ENCODE peak calls at places on chromosomes 11 and 22, in five cellular contexts. K is lower leg skin, L is K562, V is body of pancreas, U is endothelial cell of umbilical vein. G is an unnamed sample.

GRCh38 chr11:15744693-15745092 is 611.7 kb downstream of the SOX6 start:
- DNase-seq in K (no peak), L (no peak), V (no peak), U (no peak), G (no peak)

GRCh38 chr11:101126551-101127347 is 2.9 kb downstream of the PGR start:
- DNase-seq in K (peak; percentile 17), L (peak; percentile 20), V (peak; percentile 15), U (peak; percentile 5), G (no peak)

GRCh38 chr11:130095326-130095725 is 25.6 kb downstream of the APLP2 start:
- DNase-seq in K (no peak), L (peak; percentile 36), V (no peak), U (no peak), G (no peak)

GRCh38 chr11:117796456-117797428 is at the start of gene DSCAML1:
- DNase-seq in K (no peak), L (peak; percentile 41), V (peak; percentile 49), U (no peak), G (no peak)

GRCh38 chr11:110907629-110908028 is 195.4 kb upstream of the ARHGAP20 start:
- DNase-seq in K (no peak), L (no peak), V (no peak), U (peak; percentile 61), G (no peak)

GRCh38 chr11:130786586-130786985 is 129.7 kb downstream of the SNX19 start:
- DNase-seq in K (no peak), L (no peak), V (no peak), U (no peak), G (no peak)

GRCh38 chr22:31613904-31614296 is 48.1 kb downstream of the PISD start:
- DNase-seq in K (no peak), L (no peak), V (no peak), U (no peak), G (no peak)

GRCh38 chr11:72069787-72070251 is 10.5 kb downstream of the NUMA1 start:
- DNase-seq in K (peak; percentile 84), L (no peak), V (peak; percentile 86), U (peak; percentile 81), G (peak; percentile 69)

GRCh38 chr22:44112191-44112590 is 68.5 kb upstream of the PARVG start:
- DNase-seq in K (no peak), L (no peak), V (no peak), U (no peak), G (no peak)

GRCh38 chr11:12251651-12252560 is 125.5 kb upstream of the PARVA start:
- DNase-seq in K (no peak), L (no peak), V (no peak), U (no peak), G (no peak)

GRCh38 chr11:35142481-35143207 is 3.7 kb downstream of the CD44 start:
- DNase-seq in K (no peak), L (peak; percentile 19), V (peak; percentile 38), U (peak; percentile 32), G (no peak)

GRCh38 chr22:21009638-21010425 is 5.1 kb upstream of the P2RX6 start:
- DNase-seq in K (no peak), L (peak; percentile 85), V (peak; percentile 64), U (peak; percentile 51), G (no peak)

GRCh38 chr11:133943950-133944698 is 12.6 kb downstream of the IGSF9B start:
- DNase-seq in K (no peak), L (no peak), V (no peak), U (no peak), G (no peak)

GRCh38 chr11:25247336-25247735 is 750.5 kb downstream of the LUZP2 start:
- DNase-seq in K (no peak), L (no peak), V (no peak), U (no peak), G (no peak)

GRCh38 chr11:2300936-2301630 is 635 bp downstream of the C11orf21 start:
- DNase-seq in K (no peak), L (peak; percentile 37), V (no peak), U (no peak), G (no peak)

GRCh38 chr22:26023104-26023775 is 146.0 kb upstream of the SEZ6L start:
- DNase-seq in K (no peak), L (no peak), V (no peak), U (no peak), G (no peak)

GRCh38 chr22:45240810-45241631 is at the start of gene KIAA0930:
- DNase-seq in K (peak; percentile 72), L (peak; percentile 98), V (peak; percentile 76), U (peak; percentile 50), G (peak; percentile 74)

GRCh38 chr11:33045551-33046255 is 6.3 kb downstream of the TCP11L1 start:
- DNase-seq in K (no peak), L (no peak), V (no peak), U (no peak), G (no peak)

GRCh38 chr11:10325398-10326079 is 20.7 kb downstream of the ADM start:
- DNase-seq in K (no peak), L (no peak), V (no peak), U (peak; percentile 90), G (no peak)
- TF ChIP-seq POLR2A in K (no peak), L (no peak), V (no peak), U (no peak), G (no peak)

GRCh38 chr22:22661275-22661674 is 16.9 kb downstream of the GGTLC2 start:
- DNase-seq in K (no peak), L (no peak), V (no peak), U (no peak), G (no peak)
- TF ChIP-seq POLR2A in K (no peak), L (no peak), V (no peak), U (no peak), G (no peak)

GRCh38 chr11:69482322-69482721 is 859 bp downstream of the LINC01488 start:
- DNase-seq in K (no peak), L (no peak), V (no peak), U (no peak), G (no peak)
- TF ChIP-seq POLR2A in K (no peak), L (no peak), V (no peak), U (no peak), G (no peak)

GRCh38 chr11:65132988-65133700 is 1.2 kb downstream of the SYVN1 start:
- DNase-seq in K (no peak), L (peak; percentile 77), V (peak; percentile 91), U (peak; percentile 19), G (no peak)

GRCh38 chr11:65131417-65131776 is 2.9 kb downstream of the SYVN1 start:
- DNase-seq in K (no peak), L (no peak), V (no peak), U (no peak), G (no peak)

GRCh38 chr11:65133724-65134123 is 595 bp downstream of the SYVN1 start:
- DNase-seq in K (no peak), L (no peak), V (peak; percentile 54), U (peak; percentile 40), G (no peak)

GRCh38 chr11:65131895-65132237 is 2.5 kb downstream of the SYVN1 start:
- DNase-seq in K (no peak), L (no peak), V (no peak), U (no peak), G (no peak)

DNA sequence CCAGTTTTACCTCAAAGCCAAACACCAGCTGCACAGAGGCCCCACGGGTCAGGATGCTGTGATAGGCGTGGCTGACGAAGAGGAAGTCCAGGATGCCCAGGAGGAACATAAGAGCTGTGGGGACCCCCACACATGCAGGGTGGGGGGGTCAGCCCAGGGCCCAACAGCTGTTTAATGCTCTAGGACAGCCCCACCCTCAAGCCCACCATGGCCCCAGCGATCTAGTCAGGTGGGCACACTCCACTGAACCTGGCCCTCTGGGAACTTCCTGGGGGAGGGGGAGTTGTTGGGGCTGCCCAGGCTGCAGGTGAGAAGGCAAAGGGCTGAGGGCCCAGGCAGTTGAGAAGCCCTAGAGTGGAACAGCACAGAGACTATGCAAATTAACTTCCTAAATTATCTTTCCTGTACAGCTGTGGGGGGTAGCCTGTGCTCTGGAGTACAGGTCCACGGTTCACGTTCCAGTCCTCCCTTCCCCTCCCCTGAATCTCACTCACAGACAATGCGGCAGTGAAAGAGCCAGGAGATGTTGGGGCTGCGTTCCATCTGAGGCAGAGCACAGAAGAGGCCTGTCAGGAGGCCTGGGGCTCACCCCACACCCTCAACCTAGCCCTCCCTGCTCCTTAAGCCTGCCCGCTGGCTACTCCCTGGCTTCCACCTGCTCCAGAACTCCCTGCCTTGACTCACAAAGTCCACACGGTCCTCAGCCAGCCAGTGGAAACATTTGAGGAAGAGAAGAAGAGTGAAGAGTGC is 1.9 kb downstream of the SYVN1 start:
- DNase-seq in K (no peak), L (no peak), V (no peak), U (no peak), G (no peak)
- TF ChIP-seq POLR2A in K (no peak), L (no peak), V (no peak), U (no peak), G (no peak)

DNA sequence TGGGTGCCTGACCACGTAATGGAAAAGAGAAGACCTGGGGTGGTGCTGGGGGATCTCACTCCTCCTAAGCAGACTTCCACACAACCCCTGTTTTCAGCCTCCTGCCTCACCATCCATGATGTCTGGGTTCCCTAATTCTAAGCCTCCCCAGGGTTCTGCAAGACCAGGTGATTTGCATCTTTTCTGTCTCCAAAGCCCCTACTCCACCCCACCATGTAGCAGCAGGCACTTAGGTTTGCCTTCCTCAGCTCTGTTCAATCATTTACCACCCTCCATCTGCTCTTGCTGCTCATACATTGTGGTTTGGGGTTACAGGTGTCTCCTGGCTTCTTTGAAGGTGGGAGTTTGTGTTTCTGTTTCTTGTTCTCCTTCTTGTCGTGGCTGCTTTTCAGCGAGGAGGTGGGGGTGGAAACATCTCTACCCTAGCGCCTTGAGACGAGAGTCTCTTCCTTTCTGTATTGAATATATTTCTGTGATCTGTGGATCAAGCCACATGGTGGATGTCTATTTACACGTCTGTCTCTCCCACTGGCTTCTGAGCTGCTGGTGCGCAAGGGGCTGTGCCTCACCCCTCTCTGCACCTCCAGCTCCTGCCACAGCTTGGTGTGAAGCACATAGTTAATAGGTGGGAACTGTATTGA is 6.6 kb upstream of the SSTR3 start:
- DNase-seq in K (no peak), L (no peak), V (no peak), U (no peak), G (no peak)
- TF ChIP-seq POLR2A in K (no peak), L (no peak), V (no peak), U (no peak), G (no peak)

GRCh38 chr11:106077609-106078517 is at the start of gene AASDHPPT:
- DNase-seq in K (no peak), L (peak; percentile 13), V (peak; percentile 58), U (peak; percentile 79), G (no peak)
- TF ChIP-seq POLR2A in K (peak; percentile 28), L (peak; percentile 93), V (no peak), U (peak; percentile 88), G (peak; percentile 77)

DNA sequence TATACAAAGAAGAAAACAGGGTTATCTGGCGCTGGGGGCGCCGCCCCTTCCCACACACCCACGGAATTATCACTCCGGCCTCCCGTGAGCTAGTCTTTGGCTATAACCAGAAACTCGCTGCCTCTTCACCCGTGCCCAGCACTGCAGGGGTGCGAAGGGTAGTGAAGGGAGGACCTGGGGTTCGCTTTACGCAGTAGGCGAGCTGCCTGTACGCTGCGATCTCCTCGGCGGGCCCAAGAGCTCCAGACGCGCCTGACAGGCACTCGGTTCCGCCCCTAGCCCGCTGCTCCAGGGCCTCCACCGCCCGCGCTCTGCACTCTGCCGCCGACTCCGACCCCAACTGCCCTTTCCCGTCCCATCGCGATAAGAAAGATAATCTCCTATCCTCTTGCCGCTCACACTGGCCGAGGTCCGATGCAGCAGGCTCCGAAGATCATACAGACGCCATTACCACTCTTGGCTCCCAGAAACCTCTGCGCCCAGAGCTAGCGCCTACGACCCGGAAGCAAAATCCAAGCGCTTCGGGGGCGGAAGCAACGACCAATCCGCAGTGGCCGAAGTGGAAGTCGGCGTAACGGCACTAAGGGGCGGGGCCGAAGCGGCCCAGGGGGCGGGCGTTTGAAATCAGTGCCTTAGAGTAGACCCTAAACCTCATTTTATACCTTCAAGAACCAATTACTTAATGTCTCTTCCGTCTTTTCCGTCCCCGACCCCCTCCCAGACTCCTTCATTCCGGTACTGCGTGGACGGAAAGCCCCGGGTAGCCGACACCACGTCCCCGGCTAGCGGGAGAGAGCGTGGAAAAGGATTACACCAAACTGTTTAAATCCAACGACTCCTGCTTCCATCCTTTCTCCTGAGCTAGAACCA is at the start of the genes CWC15 and KDM4D:
- DNase-seq in K (peak; percentile 95), L (peak; percentile 94), V (peak; percentile 94), U (peak; percentile 95), G (peak; percentile 70)
- TF ChIP-seq POLR2A in K (no peak), L (peak; percentile 95), V (peak; percentile 29), U (peak; percentile 91), G (peak; percentile 64)